ENCODE peak calls at places on chromosomes 6 and 20, in five cellular contexts. F, Z, Y, V and I are unnamed samples.

GRCh38 chr6:49551126-49551865 is 828 bp downstream of the C6orf141 start:
- DNase-seq in F (no peak), Z (peak), Y (no peak), V (peak), I (peak)

GRCh38 chr6:15322781-15323536 is 77.1 kb downstream of the JARID2 start:
- DNase-seq in F (no peak), Z (no peak), Y (no peak), V (peak), I (no peak)

GRCh38 chr6:169620171-169621125 is 81.4 kb downstream of the WDR27 start:
- DNase-seq in F (peak), Z (no peak), Y (no peak), V (peak), I (no peak)

GRCh38 chr20:4040283-4041179 is 25.2 kb upstream of the RNF24 start:
- DNase-seq in F (peak), Z (no peak), Y (no peak), V (peak), I (no peak)

GRCh38 chr6:164200071-164200470 is 785.6 kb downstream of the QKI start:
- DNase-seq in F (peak), Z (no peak), Y (no peak), V (peak), I (no peak)

GRCh38 chr6:13377054-13377758 is 48.9 kb upstream of the TBC1D7 start:
- DNase-seq in F (no peak), Z (no peak), Y (no peak), V (no peak), I (no peak)

GRCh38 chr20:20786428-20786827 is 74.0 kb upstream of the RALGAPA2 start:
- DNase-seq in F (no peak), Z (no peak), Y (no peak), V (no peak), I (no peak)

GRCh38 chr6:37906121-37906520 is 86.6 kb downstream of the ZFAND3 start:
- DNase-seq in F (no peak), Z (no peak), Y (no peak), V (no peak), I (no peak)

GRCh38 chr6:30789606-30790005 is 45.3 kb upstream of the IER3 start:
- DNase-seq in F (no peak), Z (no peak), Y (no peak), V (no peak), I (no peak)

GRCh38 chr6:157099912-157100593 is 223.3 kb downstream of the TMEM242 start:
- DNase-seq in F (peak), Z (peak), Y (peak), V (no peak), I (no peak)

GRCh38 chr6:98833101-98834059 is 994 bp upstream of the POU3F2 start:
- DNase-seq in F (peak), Z (no peak), Y (no peak), V (peak), I (peak)

GRCh38 chr6:134741193-134741521 is 208.7 kb downstream of the ALDH8A1 start:
- DNase-seq in F (no peak), Z (no peak), Y (no peak), V (no peak), I (no peak)

GRCh38 chr6:157089258-157089657 is 234.1 kb downstream of the TMEM242 start:
- DNase-seq in F (peak), Z (no peak), Y (no peak), V (peak), I (no peak)

GRCh38 chr6:111604259-111605099 is 1.2 kb downstream of the TRAF3IP2 start:
- DNase-seq in F (peak), Z (no peak), Y (no peak), V (peak), I (no peak)

GRCh38 chr6:163960128-163960527 is 545.6 kb downstream of the QKI start:
- DNase-seq in F (no peak), Z (no peak), Y (no peak), V (no peak), I (no peak)

GRCh38 chr6:24924956-24925355 is 10.8 kb downstream of the RIPOR2 start:
- DNase-seq in F (no peak), Z (no peak), Y (no peak), V (no peak), I (no peak)

GRCh38 chr20:49447364-49447763 is 35.1 kb downstream of the KCNB1 start:
- DNase-seq in F (no peak), Z (no peak), Y (no peak), V (no peak), I (no peak)

GRCh38 chr20:19460386-19460785 is 247.9 kb downstream of the SLC24A3 start:
- DNase-seq in F (peak), Z (no peak), Y (no peak), V (peak), I (no peak)

GRCh38 chr6:42720739-42721138 is 1.7 kb downstream of the PRPH2 start:
- DNase-seq in F (peak), Z (no peak), Y (no peak), V (peak), I (no peak)